ENCODE peak calls at places on chromosomes 13 and 19, in seven cellular contexts. H is cardiac fibroblast, Z is AG09309, B is fibroblast of the aortic adventitia, X is right lobe of liver, S is RWPE1, J is left lung. M is an unnamed sample.

GRCh38 chr13:110546389-110546788 is 15.1 kb downstream of the RAB20 start:
- DNase-seq in J (no peak), B (no peak), Z (no peak), H (no peak), X (peak), S (no peak), M (no peak)

GRCh38 chr13:45219123-45219891 is 18.5 kb upstream of the KCTD4 start:
- DNase-seq in X (no peak), B (no peak), H (no peak), J (no peak), Z (no peak), S (no peak), M (no peak)

GRCh38 chr13:39197645-39198007 is 159.4 kb downstream of the NHLRC3 start:
- DNase-seq in B (no peak), J (no peak), Z (no peak), X (no peak), H (no peak), S (no peak), M (no peak)

GRCh38 chr19:19597809-19598306 is 20.6 kb downstream of the PBX4 start:
- DNase-seq in X (no peak), Z (no peak), J (no peak), B (no peak), H (peak), S (no peak), M (no peak)

GRCh38 chr13:76758257-76758656 is 127.9 kb downstream of the KCTD12 start:
- DNase-seq in B (peak), J (no peak), H (no peak), S (no peak), X (no peak), Z (no peak), M (no peak)

GRCh38 chr13:109383683-109384082 is 402.7 kb downstream of the IRS2 start:
- DNase-seq in X (no peak), Z (peak), J (no peak), H (peak), S (peak), B (no peak), M (no peak)

GRCh38 chr19:29666634-29667389 is 1.6 kb downstream of the PLEKHF1 start:
- DNase-seq in S (no peak), H (peak), B (peak), Z (no peak), J (no peak), X (peak), M (no peak)

GRCh38 chr13:48579167-48579918 is 46.5 kb upstream of the RCBTB2 start:
- DNase-seq in X (no peak), H (no peak), J (no peak), Z (no peak), B (no peak), S (peak), M (no peak)

GRCh38 chr19:2252481-2253105 is 3.5 kb downstream of the AMH start:
- DNase-seq in B (no peak), J (no peak), H (no peak), Z (no peak), S (no peak), X (no peak), M (no peak)

DNA sequence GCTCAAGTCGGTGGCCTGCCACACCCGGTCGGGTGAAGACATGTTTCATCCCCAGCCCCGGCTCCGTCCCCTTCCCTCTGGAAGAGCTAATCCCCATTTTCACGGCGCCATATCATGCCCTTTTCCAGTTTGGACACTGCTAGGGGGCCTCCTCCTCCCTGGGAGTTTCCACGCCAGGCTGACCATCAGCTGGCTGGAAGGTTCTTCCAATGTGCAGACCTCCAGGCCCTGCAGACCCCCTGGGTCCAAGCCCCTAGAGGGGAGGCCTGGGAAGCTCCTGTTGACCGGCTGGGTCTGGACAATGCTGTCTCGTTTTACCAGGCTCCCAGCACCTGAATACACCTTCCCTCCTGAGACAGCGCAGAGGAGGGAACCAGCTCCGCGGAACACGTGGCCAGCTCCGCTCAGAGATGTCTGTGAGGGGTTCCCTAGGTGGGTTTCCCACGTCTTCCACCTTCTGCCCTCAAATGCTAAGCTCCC is 44.7 kb upstream of the RANBP3 start:
- DNase-seq in S (no peak), H (no peak), Z (no peak), X (no peak), B (no peak), J (no peak), M (no peak)
- TF ChIP-seq CTCF in S (peak), H (no peak), Z (no peak), X (no peak), B (no peak), J (peak), M (peak)

GRCh38 chr13:27203854-27204253 is 32.2 kb upstream of the USP12 start:
- DNase-seq in Z (no peak), X (no peak), H (peak), S (no peak), J (no peak), B (peak), M (no peak)
- TF ChIP-seq CTCF in Z (peak), X (peak), H (peak), S (no peak), J (no peak), B (peak), M (no peak)

DNA sequence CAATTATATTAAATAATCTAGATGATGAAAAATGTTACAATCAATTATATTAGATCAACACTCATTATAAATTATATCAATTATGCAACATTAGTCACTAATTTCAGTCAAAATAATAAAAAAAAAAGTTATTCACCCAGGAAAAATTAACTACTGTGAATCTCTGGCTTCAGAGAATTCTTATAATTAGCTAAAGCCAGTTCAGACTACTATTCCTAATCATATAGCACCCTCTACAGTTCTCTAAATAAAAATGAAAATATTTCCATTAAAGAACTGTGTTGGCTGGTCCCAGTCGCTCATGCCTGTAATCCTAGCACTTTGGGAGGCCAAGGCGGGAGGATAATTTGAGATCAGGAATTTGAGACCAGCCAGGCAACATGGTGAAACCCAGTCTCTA is 33.0 kb downstream of the XPO4 start:
- DNase-seq in J (no peak), S (no peak), H (peak), X (no peak), B (peak), Z (no peak), M (no peak)
- TF ChIP-seq CTCF in J (no peak), S (no peak), H (no peak), X (no peak), B (peak), Z (peak), M (no peak)

GRCh38 chr13:94617389-94618000 is 15.8 kb downstream of the GPR180 start:
- DNase-seq in J (no peak), X (no peak), H (peak), S (no peak), Z (no peak), B (peak), M (no peak)

DNA sequence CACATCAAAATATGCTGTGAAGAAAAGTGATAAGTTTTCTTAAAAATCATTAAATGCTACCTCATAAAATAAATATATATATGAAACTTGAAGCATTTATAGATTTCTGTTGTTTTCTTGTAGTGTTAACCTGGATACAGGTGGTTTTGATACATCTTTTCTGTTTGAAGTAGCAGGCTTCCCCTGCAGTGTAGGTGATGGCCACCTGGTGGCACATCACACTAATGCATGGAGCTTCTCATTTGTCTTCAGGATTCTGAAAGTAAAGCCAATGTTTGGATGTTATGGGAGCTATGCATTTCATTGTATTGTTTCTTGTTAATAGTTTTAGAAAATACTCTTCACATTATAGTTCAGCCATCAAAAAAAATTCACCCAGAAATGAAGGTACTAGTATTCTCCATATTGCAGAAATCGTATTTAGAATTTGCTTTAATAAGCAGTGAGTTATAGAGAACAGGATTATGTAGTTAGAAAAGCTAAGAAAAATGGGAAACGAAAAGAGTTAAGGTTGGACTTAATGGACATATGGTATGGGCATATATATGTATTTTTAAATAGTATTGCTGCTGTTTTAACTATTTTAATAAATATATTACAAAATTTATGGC is 18.7 kb downstream of the GPR180 start:
- DNase-seq in S (peak), H (peak), X (no peak), J (no peak), Z (no peak), B (peak), M (no peak)
- TF ChIP-seq CTCF in S (peak), H (peak), X (peak), J (peak), Z (peak), B (peak), M (peak)

DNA sequence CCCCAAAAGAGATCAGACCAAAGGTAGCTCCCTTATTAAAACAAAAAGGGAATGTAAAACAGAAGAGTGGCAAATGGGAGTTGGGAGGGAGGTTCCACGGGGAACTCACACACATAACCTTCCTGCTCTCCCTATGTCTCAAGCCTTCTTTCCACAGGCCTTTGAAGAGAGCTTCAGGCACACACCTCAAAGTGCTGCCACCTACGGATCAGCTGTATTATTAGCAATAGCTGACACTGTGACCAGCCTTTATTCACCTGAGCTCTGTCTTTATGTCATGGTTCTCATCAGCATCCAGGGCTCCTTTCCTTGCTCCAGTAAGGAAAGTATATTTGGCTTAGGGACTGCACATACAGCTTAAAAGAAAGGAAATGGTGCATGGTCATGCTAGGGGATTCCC is 11.3 kb downstream of the ZNF571 start:
- DNase-seq in Z (no peak), S (no peak), X (no peak), B (no peak), J (no peak), H (no peak), M (no peak)
- TF ChIP-seq CTCF in Z (no peak), S (no peak), X (no peak), B (no peak), J (no peak), H (no peak), M (no peak)

GRCh38 chr19:49161987-49162386 is 4.4 kb downstream of the TRPM4 start:
- DNase-seq in H (no peak), B (no peak), X (no peak), Z (no peak), S (no peak), J (no peak), M (no peak)

GRCh38 chr19:49168421-49168820 is 10.8 kb downstream of the TRPM4 start:
- DNase-seq in B (no peak), Z (no peak), X (no peak), H (no peak), J (no peak), S (no peak), M (no peak)

GRCh38 chr19:49165111-49165750 is 7.6 kb downstream of the TRPM4 start:
- DNase-seq in J (no peak), H (no peak), S (no peak), Z (no peak), X (no peak), B (no peak), M (no peak)

GRCh38 chr19:49167857-49168409 is 10.3 kb downstream of the TRPM4 start:
- DNase-seq in B (no peak), J (no peak), S (no peak), H (no peak), X (no peak), Z (no peak), M (no peak)

DNA sequence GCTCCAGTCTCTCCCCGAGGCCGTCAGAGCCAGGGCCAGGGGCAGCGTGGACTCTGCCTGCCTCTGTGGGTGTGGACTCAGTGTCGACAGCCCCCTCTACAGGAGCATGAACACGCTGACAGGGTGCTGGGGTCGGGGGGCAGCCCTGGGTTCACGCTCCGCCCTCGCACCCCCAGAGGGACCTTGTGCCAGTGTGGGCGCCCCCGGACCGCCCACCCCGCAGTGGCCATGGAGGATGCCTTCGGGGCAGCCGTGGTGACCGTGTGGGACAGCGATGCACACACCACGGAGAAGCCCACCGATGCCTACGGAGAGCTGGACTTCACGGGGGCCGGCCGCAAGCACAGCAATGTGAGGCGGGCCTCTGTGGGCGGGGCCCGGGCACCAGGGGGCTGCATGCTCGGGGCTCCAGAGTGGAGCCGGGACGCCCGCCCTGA is 8.3 kb downstream of the TRPM4 start:
- DNase-seq in S (no peak), Z (no peak), X (no peak), B (no peak), J (no peak), H (no peak), M (no peak)
- TF ChIP-seq CTCF in S (no peak), Z (no peak), X (no peak), B (no peak), J (no peak), H (no peak), M (no peak)

GRCh38 chr19:38277969-38278680 is 13.8 kb downstream of the SPINT2 start:
- DNase-seq in H (peak), Z (no peak), B (peak), S (no peak), X (peak), J (no peak), M (no peak)
- TF ChIP-seq CTCF in H (no peak), Z (no peak), B (no peak), S (no peak), X (no peak), J (no peak), M (no peak)

DNA sequence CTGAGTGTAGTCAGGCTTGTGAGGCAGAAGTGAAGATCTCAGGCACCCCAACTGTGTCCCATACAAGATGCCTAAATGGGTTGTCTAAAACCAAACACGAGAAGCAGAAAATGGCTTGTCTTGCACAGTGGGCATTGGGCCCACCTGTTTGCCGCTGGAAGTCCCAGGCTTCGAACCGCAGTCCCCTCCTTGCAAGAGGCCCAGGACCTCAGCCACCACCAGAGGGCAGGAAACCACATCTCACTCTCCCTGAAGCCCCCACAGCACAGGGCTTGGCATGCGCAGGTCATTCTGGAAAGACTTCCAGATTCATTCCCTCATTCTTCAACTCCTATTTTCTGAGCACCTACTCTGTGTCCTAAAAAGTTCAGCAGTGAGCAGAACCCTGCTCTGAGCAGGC is 973.7 kb downstream of the UQCRFS1 start:
- DNase-seq in S (no peak), Z (no peak), J (no peak), H (peak), X (no peak), B (peak), M (no peak)
- TF ChIP-seq CTCF in S (no peak), Z (peak), J (no peak), H (peak), X (no peak), B (peak), M (no peak)

M was measured in natural killer cell.